ENCODE peak calls at places on chromosomes 2 and 18, in six cellular contexts. O is stimulated activated CD4-positive, alpha-beta T cell treated with anti-CD3 and anti-CD28 coated beads, Interleukin-2, amount 100 ng/mL, for 24 hours; N is WTC11; B is T1000; M is kidney epithelial cell; U is fibroblast of pulmonary artery. V is an unnamed sample.
A peak's percentile ranks its signal among the peaks of the same experiment; 100 is the strongest.

GRCh38 chr2:17272649-17273048 is 245.6 kb downstream of the RAD51AP2 start:
- DNase-seq in O (no peak), N (no peak), B (no peak), M (no peak), U (no peak), V (no peak)

GRCh38 chr2:143336719-143337210 is 207.5 kb downstream of the ARHGAP15 start:
- DNase-seq in O (no peak), N (no peak), B (no peak), M (no peak), U (no peak), V (no peak)

GRCh38 chr18:48827321-48828200 is 123.2 kb downstream of the SMAD7 start:
- DNase-seq in O (peak; percentile 11), N (peak; percentile 59), B (no peak), M (no peak), U (peak; percentile 68), V (peak; percentile 29)

GRCh38 chr2:203706403-203706802 is at the start of gene CD28:
- DNase-seq in O (peak; percentile 87), N (no peak), B (no peak), M (no peak), U (no peak), V (no peak)

GRCh38 chr2:198316852-198317395 is 512.5 kb downstream of the PLCL1 start:
- DNase-seq in O (no peak), N (no peak), B (no peak), M (no peak), U (no peak), V (no peak)

GRCh38 chr18:35745814-35746213 is 164.3 kb downstream of the GALNT1 start:
- DNase-seq in O (no peak), N (no peak), B (no peak), M (no peak), U (no peak), V (no peak)

GRCh38 chr2:174974131-174974530 is 31.1 kb downstream of the CHN1 start:
- DNase-seq in O (no peak), N (no peak), B (no peak), M (no peak), U (no peak), V (no peak)

GRCh38 chr2:229514318-229514717 is 200.0 kb downstream of the DNER start:
- DNase-seq in O (no peak), N (no peak), B (no peak), M (no peak), U (no peak), V (peak; percentile 7)

GRCh38 chr2:100403722-100404121 is 13.7 kb downstream of the CHST10 start:
- DNase-seq in O (no peak), N (no peak), B (no peak), M (no peak), U (no peak), V (no peak)

GRCh38 chr2:219551412-219551811 is 7.6 kb downstream of the TMEM198 start:
- DNase-seq in O (no peak), N (no peak), B (no peak), M (no peak), U (peak; percentile 27), V (no peak)

GRCh38 chr18:21484851-21485636 is 115.5 kb downstream of the ESCO1 start:
- DNase-seq in O (no peak), N (no peak), B (no peak), M (no peak), U (peak; percentile 23), V (peak; percentile 81)

GRCh38 chr18:25503567-25504081 is 151.7 kb upstream of the ZNF521 start:
- DNase-seq in O (no peak), N (peak; percentile 21), B (peak; percentile 23), M (peak; percentile 51), U (peak; percentile 77), V (peak; percentile 83)

GRCh38 chr2:64946737-64947090 is 42.5 kb upstream of the SLC1A4 start:
- DNase-seq in O (no peak), N (no peak), B (no peak), M (no peak), U (no peak), V (no peak)

GRCh38 chr2:6982934-6983589 is 65.8 kb downstream of the RNF144A start:
- DNase-seq in O (no peak), N (no peak), B (no peak), M (no peak), U (no peak), V (peak; percentile 12)

GRCh38 chr2:127392828-127393578 is 5.2 kb upstream of the MAP3K2 start:
- DNase-seq in O (no peak), N (no peak), B (no peak), M (no peak), U (no peak), V (no peak)

GRCh38 chr2:231710751-231711676 is 2.7 kb downstream of the PTMA start:
- DNase-seq in O (peak; percentile 38), N (no peak), B (no peak), M (no peak), U (no peak), V (peak; percentile 55)

GRCh38 chr2:241772063-241772499 is 4.5 kb upstream of the GAL3ST2 start:
- DNase-seq in O (no peak), N (no peak), B (no peak), M (no peak), U (no peak), V (no peak)

GRCh38 chr2:237474931-237475703 is 11.9 kb upstream of the MLPH start:
- DNase-seq in O (peak; percentile 79), N (peak; percentile 88), B (peak; percentile 76), M (no peak), U (peak; percentile 81), V (peak; percentile 74)

GRCh38 chr2:147487286-147487979 is 357.4 kb upstream of the ACVR2A start:
- DNase-seq in O (no peak), N (no peak), B (no peak), M (no peak), U (no peak), V (no peak)

GRCh38 chr2:19675856-19676460 is 225.8 kb downstream of the TTC32 start:
- DNase-seq in O (no peak), N (no peak), B (no peak), M (no peak), U (no peak), V (no peak)

GRCh38 chr2:141554810-141555209 is 576.0 kb downstream of the LRP1B start:
- DNase-seq in O (no peak), N (no peak), B (no peak), M (no peak), U (peak; percentile 64), V (peak; percentile 19)

GRCh38 chr2:128512664-128513415 is 194.2 kb upstream of the HS6ST1 start:
- DNase-seq in O (no peak), N (no peak), B (no peak), M (no peak), U (no peak), V (no peak)

GRCh38 chr2:106020821-106021316 is 173.2 kb downstream of the UXS1 start:
- DNase-seq in O (no peak), N (no peak), B (no peak), M (no peak), U (no peak), V (no peak)

GRCh38 chr2:226376516-226377180 is 423.0 kb downstream of the IRS1 start:
- DNase-seq in O (no peak), N (no peak), B (no peak), M (no peak), U (peak; percentile 57), V (no peak)

GRCh38 chr18:50742947-50743346 is 76.9 kb downstream of the MRO start:
- DNase-seq in O (no peak), N (no peak), B (no peak), M (no peak), U (no peak), V (no peak)

GRCh38 chr18:70454705-70455322 is 166.0 kb downstream of the SOCS6 start:
- DNase-seq in O (peak; percentile 26), N (no peak), B (peak; percentile 3), M (peak; percentile 29), U (peak; percentile 82), V (peak; percentile 83)

GRCh38 chr18:56789004-56789888 is 138.1 kb downstream of the WDR7 start:
- DNase-seq in O (peak; percentile 26), N (peak; percentile 66), B (no peak), M (no peak), U (peak; percentile 69), V (peak; percentile 93)

GRCh38 chr2:96464061-96464460 is 41.1 kb downstream of the NEURL3 start:
- DNase-seq in O (no peak), N (no peak), B (no peak), M (no peak), U (no peak), V (no peak)

GRCh38 chr2:234191819-234192407 is 141.4 kb downstream of the SPP2 start:
- DNase-seq in O (no peak), N (no peak), B (no peak), M (no peak), U (peak; percentile 38), V (peak; percentile 7)

GRCh38 chr2:182980115-182980514 is 58.1 kb downstream of the NCKAP1 start:
- DNase-seq in O (no peak), N (no peak), B (no peak), M (peak; percentile 7), U (peak; percentile 64), V (peak; percentile 63)

GRCh38 chr18:78138993-78139496 is 840.6 kb upstream of the SALL3 start:
- DNase-seq in O (no peak), N (no peak), B (no peak), M (no peak), U (no peak), V (no peak)

GRCh38 chr18:56468379-56468778 is 170.0 kb downstream of the TXNL1 start:
- DNase-seq in O (no peak), N (no peak), B (no peak), M (no peak), U (no peak), V (no peak)

GRCh38 chr2:180604077-180604476 is 376.3 kb upstream of the UBE2E3 start:
- DNase-seq in O (no peak), N (peak; percentile 18), B (no peak), M (no peak), U (peak; percentile 21), V (peak; percentile 2)

GRCh38 chr2:27322301-27322765 is 564 bp downstream of the MPV17 start:
- DNase-seq in O (peak; percentile 24), N (no peak), B (no peak), M (no peak), U (no peak), V (peak; percentile 32)